ENCODE peak calls at places on chromosomes 3 and 15, in five cellular contexts. L is H1, Y is K562, X is HepG2, J is GM12878. A is an unnamed sample.

GRCh38 chr3:102059145-102059943 is 210.0 kb downstream of the NFKBIZ start:
- DNase-seq in L (no peak), J (peak), Y (no peak), X (no peak), A (no peak)

GRCh38 chr3:173750095-173750494 is 352.6 kb downstream of the NLGN1 start:
- DNase-seq in X (no peak), J (no peak), Y (no peak), L (no peak), A (no peak)

GRCh38 chr3:14839236-14839635 is 20.5 kb downstream of the FGD5 start:
- DNase-seq in L (no peak), J (no peak), Y (no peak), X (no peak), A (no peak)

GRCh38 chr3:17836919-17837318 is 94.5 kb upstream of the TBC1D5 start:
- DNase-seq in X (no peak), J (no peak), Y (no peak), L (no peak), A (no peak)

GRCh38 chr15:100211855-100212850 is 129.6 kb downstream of the ADAMTS17 start:
- DNase-seq in L (no peak), X (peak), J (no peak), Y (no peak), A (no peak)

GRCh38 chr3:178367817-178368617 is 168.2 kb upstream of the KCNMB2 start:
- DNase-seq in X (no peak), L (no peak), J (no peak), Y (no peak), A (no peak)

GRCh38 chr15:51935466-51936118 is 36.0 kb downstream of the LEO1 start:
- DNase-seq in X (no peak), L (no peak), J (peak), Y (no peak), A (no peak)

GRCh38 chr3:10941972-10942371 is 50.6 kb upstream of the SLC6A1 start:
- DNase-seq in X (no peak), L (no peak), Y (peak), J (no peak), A (peak)

GRCh38 chr3:55454611-55455010 is 32.5 kb downstream of the WNT5A start:
- DNase-seq in J (no peak), L (no peak), Y (no peak), X (no peak), A (no peak)

GRCh38 chr3:106560451-106560966 is 691.7 kb upstream of the CBLB start:
- DNase-seq in J (no peak), L (no peak), X (no peak), Y (no peak), A (no peak)

GRCh38 chr15:57237282-57237642 is 139.0 kb upstream of the CGNL1 start:
- DNase-seq in L (no peak), J (no peak), Y (no peak), X (no peak), A (no peak)

GRCh38 chr3:128845119-128845518 is 34.3 kb upstream of the ACAD9 start:
- DNase-seq in Y (peak), L (no peak), X (peak), J (no peak), A (peak)

GRCh38 chr15:38217788-38218609 is 34.6 kb upstream of the SPRED1 start:
- DNase-seq in J (no peak), X (no peak), L (no peak), Y (no peak), A (no peak)

GRCh38 chr3:139296141-139296718 is 47.6 kb upstream of the MRPS22 start:
- DNase-seq in Y (no peak), L (no peak), X (no peak), J (no peak), A (no peak)

GRCh38 chr3:33372218-33373081 is 67.8 kb downstream of the UBP1 start:
- DNase-seq in Y (peak), X (no peak), L (no peak), J (no peak), A (peak)

GRCh38 chr15:63135804-63136203 is 14.1 kb downstream of the LACTB start:
- DNase-seq in Y (no peak), J (no peak), L (no peak), X (no peak), A (no peak)

GRCh38 chr3:29202368-29202767 is 78.5 kb upstream of the RBMS3 start:
- DNase-seq in J (no peak), L (no peak), Y (no peak), X (no peak), A (no peak)

GRCh38 chr15:90126457-90127435 is 24.5 kb upstream of the IDH2 start:
- DNase-seq in J (no peak), Y (no peak), X (peak), L (no peak), A (peak)

GRCh38 chr3:159322322-159322939 is 520.6 kb downstream of the MFSD1 start:
- DNase-seq in L (peak), Y (peak), X (peak), J (no peak), A (peak)

DNA sequence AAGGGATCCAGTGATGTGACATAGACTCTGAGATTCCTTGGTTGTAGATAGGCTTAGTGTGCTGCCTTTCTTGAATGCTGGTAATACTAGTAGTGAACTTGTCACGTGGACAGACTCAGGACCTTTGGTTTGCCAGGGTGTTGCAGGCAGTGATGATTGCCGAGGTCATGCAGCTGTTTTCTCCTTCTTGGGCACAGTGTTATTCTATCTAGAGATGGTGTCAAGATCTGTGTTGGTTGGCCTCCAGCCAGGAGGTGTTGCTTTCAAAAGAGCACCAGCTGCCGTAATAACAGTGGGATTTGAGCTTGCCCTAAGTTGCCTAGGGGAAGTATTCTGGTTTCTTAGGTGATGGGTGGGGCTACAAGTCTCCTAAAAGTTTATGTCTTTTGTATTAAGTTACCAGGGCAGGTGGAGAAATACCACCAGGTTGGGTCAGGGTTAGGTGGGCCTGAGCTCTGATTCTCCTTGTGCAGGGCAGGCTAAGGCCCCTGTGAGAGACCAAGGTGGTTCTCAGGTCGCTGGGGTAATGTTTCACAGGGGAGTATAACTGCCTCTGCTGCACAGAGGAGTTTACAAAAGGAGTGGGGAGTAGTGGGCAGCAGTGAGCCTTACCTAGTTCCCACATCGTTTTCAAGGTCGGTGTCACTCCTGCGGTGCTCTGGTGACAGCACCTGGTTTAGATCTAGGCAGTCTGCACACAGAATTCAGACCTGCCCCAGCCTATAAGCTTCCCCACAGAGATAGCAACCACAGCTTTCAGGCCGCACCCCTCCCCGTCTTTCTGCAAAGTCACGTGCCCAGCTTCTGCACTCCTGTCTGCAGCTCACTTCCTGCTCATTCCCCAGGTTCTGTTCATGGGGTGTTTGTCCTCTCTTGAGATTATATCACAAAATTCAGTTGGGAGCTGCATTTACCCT is 350.3 kb downstream of the DOCK3 start:
- DNase-seq in L (no peak), J (no peak), Y (no peak), X (no peak), A (no peak)
- TF ChIP-seq USF2 in L (peak), J (no peak), Y (peak), X (no peak), A (peak)

GRCh38 chr3:24464389-24464788 is 30.3 kb downstream of the THRB start:
- DNase-seq in J (no peak), Y (no peak), X (no peak), L (no peak), A (no peak)

GRCh38 chr3:24457719-24458118 is 36.9 kb downstream of the THRB start:
- DNase-seq in Y (no peak), J (no peak), L (no peak), X (no peak), A (no peak)

GRCh38 chr3:24460974-24461373 is 33.7 kb downstream of the THRB start:
- DNase-seq in L (no peak), X (no peak), J (no peak), Y (no peak), A (no peak)

GRCh38 chr3:24462737-24463136 is 31.9 kb downstream of the THRB start:
- DNase-seq in J (no peak), L (no peak), Y (no peak), X (no peak), A (no peak)
- TF ChIP-seq CREB1 in J (no peak), L (no peak), Y (no peak), X (no peak), A (no peak)

GRCh38 chr3:37041546-37042195 is 48.4 kb downstream of the MLH1 start:
- DNase-seq in L (no peak), X (no peak), J (no peak), Y (no peak), A (no peak)
- TF ChIP-seq USF2 in L (no peak), X (no peak), J (no peak), Y (no peak), A (no peak)

GRCh38 chr15:76177491-76178040 is 117.8 kb downstream of the TMEM266 start:
- DNase-seq in L (no peak), X (peak), Y (no peak), J (no peak), A (no peak)
- TF ChIP-seq CREB1 in L (no peak), X (no peak), Y (no peak), J (no peak), A (no peak)

A was measured in WTC11.